ENCODE peak calls at places on chromosomes 7 and 10, in five cellular contexts. L is dorsolateral prefrontal cortex, W is fibroblast of the aortic adventitia, X is stomach, I is gastrocnemius medialis. V is an unnamed sample.

GRCh38 chr10:60797200-60797599 is 18.9 kb downstream of the CDK1 start:
- DNase-seq in I (no peak), W (no peak), X (no peak), L (no peak), V (no peak)

GRCh38 chr7:135349746-135350145 is 116.1 kb downstream of the STRA8 start:
- DNase-seq in X (no peak), I (no peak), W (peak), L (no peak), V (peak)

GRCh38 chr10:68301790-68302502 is 29.9 kb upstream of the HNRNPH3 start:
- DNase-seq in X (no peak), I (no peak), W (peak), L (no peak), V (peak)

GRCh38 chr7:46759711-46760480 is 822.0 kb downstream of the TNS3 start:
- DNase-seq in W (peak), I (no peak), L (no peak), X (no peak), V (peak)

GRCh38 chr7:117130262-117130661 is 177.0 kb downstream of the ST7 start:
- DNase-seq in I (no peak), L (no peak), W (no peak), X (no peak), V (no peak)

GRCh38 chr7:9488555-9488954 is 1055.1 kb downstream of the NXPH1 start:
- DNase-seq in I (no peak), X (no peak), L (no peak), W (peak), V (peak)

GRCh38 chr7:5630670-5631069 is 150.8 kb downstream of the RNF216 start:
- DNase-seq in L (no peak), X (no peak), W (no peak), I (no peak), V (no peak)

GRCh38 chr10:58755688-58756087 is 243.0 kb downstream of the BICC1 start:
- DNase-seq in L (no peak), W (peak), I (peak), X (no peak), V (peak)

GRCh38 chr10:96229568-96230030 is 41.8 kb downstream of the BLNK start:
- DNase-seq in L (peak), X (peak), W (peak), I (peak), V (peak)

GRCh38 chr10:31146496-31147219 is 115.0 kb upstream of the ZNF438 start:
- DNase-seq in W (peak), I (no peak), X (no peak), L (no peak), V (peak)

GRCh38 chr7:2109936-2110585 is 122.7 kb downstream of the MAD1L1 start:
- DNase-seq in X (peak), I (no peak), L (peak), W (peak), V (peak)

GRCh38 chr10:3941676-3942075 is 156.7 kb upstream of the KLF6 start:
- DNase-seq in X (no peak), I (no peak), L (no peak), W (no peak), V (no peak)

GRCh38 chr7:108045154-108045553 is 42.2 kb upstream of the LAMB1 start:
- DNase-seq in W (peak), L (no peak), I (no peak), X (no peak), V (no peak)

GRCh38 chr7:137579913-137580640 is 236.5 kb upstream of the PTN start:
- DNase-seq in I (no peak), W (peak), X (no peak), L (no peak), V (peak)

GRCh38 chr7:149468208-149468607 is 7.3 kb upstream of the ZNF777 start:
- DNase-seq in X (no peak), L (no peak), W (no peak), I (no peak), V (no peak)

GRCh38 chr10:119251315-119251708 is 43.9 kb downstream of the GRK5 start:
- DNase-seq in L (no peak), W (peak), I (no peak), X (no peak), V (peak)

GRCh38 chr10:119252051-119252465 is 44.7 kb downstream of the GRK5 start:
- DNase-seq in X (no peak), I (no peak), L (no peak), W (peak), V (peak)

GRCh38 chr10:119252470-119253151 is 45.2 kb downstream of the GRK5 start:
- DNase-seq in W (no peak), I (no peak), L (no peak), X (no peak), V (no peak)

GRCh38 chr10:119254355-119254754 is 47.0 kb downstream of the GRK5 start:
- DNase-seq in X (no peak), W (peak), I (no peak), L (no peak), V (no peak)

GRCh38 chr10:119253433-119254174 is 46.2 kb downstream of the GRK5 start:
- DNase-seq in X (no peak), W (peak), L (no peak), I (peak), V (peak)
- TF ChIP-seq CTCF in X (no peak), W (peak), L (no peak), I (no peak), V (peak)

GRCh38 chr10:130387936-130388580 is 251.9 kb downstream of the GLRX3 start:
- DNase-seq in I (no peak), L (no peak), X (no peak), W (no peak), V (no peak)

GRCh38 chr10:130393342-130393741 is 257.2 kb downstream of the GLRX3 start:
- DNase-seq in L (no peak), X (peak), I (no peak), W (no peak), V (no peak)

GRCh38 chr10:130392031-130392430 is 255.8 kb downstream of the GLRX3 start:
- DNase-seq in L (no peak), X (no peak), I (no peak), W (no peak), V (no peak)

DNA sequence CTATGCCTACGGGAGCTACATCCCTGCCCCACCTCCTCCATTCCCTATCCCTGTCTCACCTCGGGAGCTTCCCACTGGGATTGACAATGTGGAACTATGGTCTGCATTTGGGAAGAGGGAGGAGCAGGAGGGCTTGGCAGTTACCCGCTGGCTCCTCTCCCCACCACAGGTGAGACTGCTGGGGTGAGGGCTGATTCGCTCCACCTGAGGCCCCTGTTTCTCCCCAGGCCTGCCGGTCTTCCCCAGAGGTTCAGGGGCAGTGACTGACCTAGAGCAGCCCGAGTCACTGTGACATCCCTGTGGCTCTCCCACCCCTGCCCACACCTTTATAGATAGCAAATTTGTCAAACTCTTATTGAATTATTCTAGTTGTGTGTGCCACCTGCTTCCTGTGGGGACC is 252.6 kb downstream of the GLRX3 start:
- DNase-seq in X (no peak), W (no peak), L (no peak), I (no peak), V (no peak)
- TF ChIP-seq CTCF in X (no peak), W (no peak), L (no peak), I (no peak), V (no peak)

GRCh38 chr10:85921789-85922188 is 444.8 kb downstream of the GRID1 start:
- DNase-seq in X (no peak), I (no peak), L (no peak), W (no peak), V (no peak)
- TF ChIP-seq CTCF in X (no peak), I (no peak), L (no peak), W (no peak), V (no peak)

DNA sequence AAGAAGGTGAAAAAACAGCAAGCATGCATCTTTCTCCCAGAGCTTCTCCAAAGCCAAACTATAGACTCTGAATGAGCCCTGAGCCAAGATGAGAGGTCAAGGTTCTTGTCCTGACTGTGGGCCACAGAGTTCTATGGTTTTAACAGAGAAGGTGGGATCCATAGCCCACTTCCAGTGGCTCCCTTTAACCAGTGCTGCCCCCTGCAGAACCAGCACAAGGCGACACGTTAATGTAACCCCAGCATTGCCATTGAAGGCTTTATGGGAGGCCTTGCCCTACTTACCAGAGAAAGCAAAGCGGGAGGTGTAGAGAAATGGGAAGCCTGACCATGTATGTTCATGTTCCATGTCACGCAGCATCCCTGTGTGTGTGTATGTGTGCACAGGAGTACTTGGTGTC is 243.6 kb downstream of the PRPF18 start:
- DNase-seq in X (no peak), I (no peak), W (no peak), L (no peak), V (no peak)
- TF ChIP-seq CTCF in X (no peak), I (no peak), W (no peak), L (no peak), V (peak)

GRCh38 chr7:99540542-99540941 is 11.4 kb downstream of the FAM200A start:
- DNase-seq in L (no peak), X (no peak), W (no peak), I (no peak), V (no peak)

GRCh38 chr7:99543081-99543671 is 8.7 kb downstream of the FAM200A start:
- DNase-seq in I (no peak), L (no peak), X (no peak), W (no peak), V (no peak)

GRCh38 chr7:99543916-99544315 is 8.0 kb downstream of the FAM200A start:
- DNase-seq in L (no peak), W (no peak), I (no peak), X (no peak), V (no peak)

GRCh38 chr7:99539213-99539811 is 12.6 kb downstream of the FAM200A start:
- DNase-seq in I (no peak), L (no peak), X (no peak), W (no peak), V (no peak)

DNA sequence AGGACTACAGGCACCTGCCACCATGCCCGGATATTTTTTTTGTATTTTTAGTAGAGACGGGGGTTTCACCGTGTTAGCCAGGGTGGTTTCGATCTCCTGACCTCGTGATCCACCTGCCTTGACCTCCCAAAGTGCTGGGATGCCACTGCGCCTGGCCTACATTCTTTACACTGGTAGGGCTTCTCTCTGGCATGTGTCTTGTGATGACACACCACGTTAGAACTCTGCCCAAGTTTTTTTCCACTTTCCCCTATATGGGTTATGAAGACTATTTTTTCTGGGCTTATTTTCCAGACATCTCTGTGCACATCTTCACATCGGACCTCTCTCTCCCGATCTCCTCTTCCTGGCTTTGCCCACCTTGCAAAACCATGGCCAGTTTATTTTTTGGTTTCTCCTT is 10.7 kb downstream of the FAM200A start:
- DNase-seq in W (no peak), I (no peak), X (no peak), L (no peak), V (no peak)
- TF ChIP-seq CTCF in W (no peak), I (no peak), X (no peak), L (no peak), V (no peak)

V was measured in HFFc6.